ENCODE peak calls at places on chromosomes 7 and 10, in seven cellular contexts. B is A549, J is endothelial cell of umbilical vein, Y is psoas muscle, G is tibial artery, A is heart right ventricle, Z is neuronal stem cell. O is an unnamed sample.

GRCh38 chr7:135160858-135161653 is 9.5 kb downstream of the CYREN start:
- DNase-seq in B (no peak), J (peak; percentile 84), Y (no peak), G (no peak), A (no peak), Z (no peak), O (no peak)

GRCh38 chr10:124657806-124658205 is 86.4 kb downstream of the FAM53B start:
- DNase-seq in B (no peak), J (no peak), Y (no peak), G (no peak), A (no peak), Z (no peak), O (no peak)

GRCh38 chr7:149729983-149730801 is 43.2 kb downstream of the ZNF467 start:
- DNase-seq in B (no peak), J (no peak), Y (no peak), G (peak; percentile 62), A (peak; percentile 58), Z (no peak), O (no peak)

GRCh38 chr10:33152750-33153149 is 181.7 kb downstream of the NRP1 start:
- DNase-seq in B (no peak), J (no peak), Y (no peak), G (no peak), A (no peak), Z (no peak), O (no peak)

GRCh38 chr10:67663449-67664087 is 32.4 kb downstream of the CTNNA3 start:
- DNase-seq in B (no peak), J (no peak), Y (peak; percentile 42), G (no peak), A (peak; percentile 12), Z (no peak), O (no peak)

GRCh38 chr7:64098-64521 is 128.3 kb upstream of the FAM20C start:
- DNase-seq in B (peak; percentile 41), J (peak; percentile 49), Y (peak; percentile 47), G (peak; percentile 81), A (peak; percentile 47), Z (peak; percentile 33), O (peak; percentile 32)

GRCh38 chr7:15555385-15555859 is 6.4 kb downstream of the AGMO start:
- DNase-seq in B (peak; percentile 52), J (peak; percentile 73), Y (no peak), G (no peak), A (no peak), Z (no peak), O (no peak)

GRCh38 chr7:19617921-19618320 is 90.9 kb downstream of the POLR1F start:
- DNase-seq in B (no peak), J (no peak), Y (no peak), G (no peak), A (no peak), Z (no peak), O (no peak)

GRCh38 chr7:36781011-36781738 is 56.9 kb upstream of the AOAH start:
- DNase-seq in B (no peak), J (no peak), Y (no peak), G (no peak), A (no peak), Z (no peak), O (no peak)

GRCh38 chr7:12635830-12636229 is 51.6 kb upstream of the ARL4A start:
- DNase-seq in B (no peak), J (no peak), Y (no peak), G (no peak), A (no peak), Z (no peak), O (peak; percentile 42)

GRCh38 chr10:91559750-91560149 is 73.1 kb downstream of the PPP1R3C start:
- DNase-seq in B (no peak), J (no peak), Y (no peak), G (no peak), A (no peak), Z (no peak), O (no peak)

GRCh38 chr7:48033922-48034321 is 1.4 kb upstream of the C7orf57 start:
- DNase-seq in B (peak; percentile 11), J (no peak), Y (no peak), G (no peak), A (no peak), Z (no peak), O (no peak)

GRCh38 chr10:102537367-102537766 is 33.6 kb downstream of the SUFU start:
- DNase-seq in B (no peak), J (no peak), Y (no peak), G (no peak), A (no peak), Z (no peak), O (no peak)

GRCh38 chr10:74238031-74238431 is 87.0 kb downstream of the ADK start:
- DNase-seq in B (no peak), J (peak; percentile 82), Y (no peak), G (no peak), A (no peak), Z (no peak), O (no peak)

GRCh38 chr7:27101188-27101905 is 1.1 kb downstream of the HOXA2 start:
- DNase-seq in B (no peak), J (peak; percentile 78), Y (no peak), G (no peak), A (no peak), Z (no peak), O (no peak)

GRCh38 chr10:116440330-116441030 is 12.8 kb downstream of the PNLIPRP3 start:
- DNase-seq in B (no peak), J (no peak), Y (no peak), G (no peak), A (no peak), Z (no peak), O (no peak)

GRCh38 chr7:53628775-53629174 is 593.3 kb downstream of the POM121L12 start:
- DNase-seq in B (no peak), J (no peak), Y (no peak), G (no peak), A (no peak), Z (no peak), O (no peak)

GRCh38 chr10:37734971-37735370 is 122.4 kb downstream of the ZNF248 start:
- DNase-seq in B (peak; percentile 77), J (no peak), Y (no peak), G (no peak), A (no peak), Z (no peak), O (no peak)

GRCh38 chr7:153130052-153130451 is 370.5 kb downstream of the ACTR3B start:
- DNase-seq in B (no peak), J (no peak), Y (no peak), G (no peak), A (no peak), Z (no peak), O (no peak)

GRCh38 chr7:101934618-101935017 is 117.2 kb downstream of the CUX1 start:
- DNase-seq in B (no peak), J (no peak), Y (no peak), G (peak; percentile 83), A (no peak), Z (no peak), O (no peak)

GRCh38 chr7:55572378-55573233 is at the start of gene VOPP1:
- DNase-seq in B (peak; percentile 58), J (peak; percentile 61), Y (peak; percentile 77), G (peak; percentile 77), A (peak; percentile 76), Z (peak; percentile 68), O (peak; percentile 47)

GRCh38 chr10:104089621-104090020 is 3.9 kb upstream of the COL17A1 start:
- DNase-seq in B (no peak), J (no peak), Y (no peak), G (no peak), A (no peak), Z (no peak), O (no peak)

GRCh38 chr10:86391986-86392722 is 25.6 kb upstream of the GRID1 start:
- DNase-seq in B (no peak), J (no peak), Y (no peak), G (no peak), A (no peak), Z (no peak), O (no peak)

GRCh38 chr7:115840702-115841101 is 189.9 kb downstream of the TFEC start:
- DNase-seq in B (no peak), J (no peak), Y (no peak), G (no peak), A (no peak), Z (no peak), O (no peak)

GRCh38 chr7:130276796-130277762 is 10.4 kb downstream of the CPA2 start:
- DNase-seq in B (no peak), J (no peak), Y (no peak), G (no peak), A (no peak), Z (no peak), O (peak; percentile 100)

GRCh38 chr10:101441539-101442455 is 87.8 kb downstream of the BTRC start:
- DNase-seq in B (peak; percentile 83), J (peak; percentile 70), Y (no peak), G (no peak), A (no peak), Z (peak; percentile 65), O (peak; percentile 51)

GRCh38 chr7:77831953-77832352 is 33.4 kb downstream of the PHTF2 start:
- DNase-seq in B (no peak), J (no peak), Y (no peak), G (no peak), A (no peak), Z (no peak), O (no peak)

GRCh38 chr7:116776610-116777289 is 85.6 kb upstream of the CAPZA2 start:
- DNase-seq in B (peak; percentile 80), J (peak; percentile 78), Y (no peak), G (no peak), A (no peak), Z (no peak), O (peak; percentile 42)

GRCh38 chr10:84214612-84215235 is 10.6 kb downstream of the LRIT2 start:
- DNase-seq in B (peak; percentile 52), J (no peak), Y (no peak), G (peak; percentile 15), A (no peak), Z (no peak), O (no peak)

GRCh38 chr10:86658261-86658741 is 4.0 kb downstream of the OPN4 start:
- DNase-seq in B (no peak), J (no peak), Y (peak; percentile 15), G (peak; percentile 53), A (no peak), Z (no peak), O (no peak)

GRCh38 chr10:8416755-8417154 is 362.3 kb downstream of the GATA3 start:
- DNase-seq in B (no peak), J (no peak), Y (no peak), G (no peak), A (no peak), Z (no peak), O (no peak)

GRCh38 chr7:139299296-139299695 is 41.8 kb upstream of the FMC1 start:
- DNase-seq in B (no peak), J (no peak), Y (no peak), G (no peak), A (no peak), Z (no peak), O (no peak)

GRCh38 chr7:132406039-132406438 is 170.2 kb downstream of the PLXNA4 start:
- DNase-seq in B (no peak), J (peak; percentile 53), Y (no peak), G (no peak), A (no peak), Z (no peak), O (no peak)

GRCh38 chr10:91465261-91465660 is 55.1 kb downstream of the HECTD2 start:
- DNase-seq in B (no peak), J (no peak), Y (no peak), G (no peak), A (no peak), Z (no peak), O (no peak)

O was measured in COLO829.